ENCODE peak calls at places on chromosome 11, in eight cellular contexts. V, L, R, P, I, F, B and K are unnamed samples.
A peak's percentile ranks its signal among the peaks of the same experiment; 100 is the strongest.

GRCh38 chr11:94668240-94668793 is 99.8 kb upstream of the AMOTL1 start:
- DNase-seq in B (no peak), F (no peak), V (no peak), R (no peak), P (no peak), L (no peak), I (no peak), K (no peak)

GRCh38 chr11:2180347-2180746 is 8.7 kb upstream of the TH start:
- DNase-seq in I (no peak), L (no peak), V (no peak), P (no peak), R (no peak), B (no peak), F (no peak), K (no peak)

GRCh38 chr11:11476971-11477645 is 124.1 kb upstream of the CSNK2A3 start:
- DNase-seq in B (no peak), P (no peak), I (no peak), L (no peak), V (peak; percentile 66), R (no peak), F (no peak), K (no peak)

GRCh38 chr11:3167143-3168119 is 2.3 kb upstream of the OSBPL5 start:
- DNase-seq in F (no peak), R (no peak), I (no peak), B (no peak), P (no peak), L (no peak), V (no peak), K (no peak)

GRCh38 chr11:27468643-27469332 is 3.8 kb downstream of the LGR4 start:
- DNase-seq in V (no peak), L (no peak), R (no peak), P (no peak), I (no peak), F (no peak), B (no peak), K (no peak)

GRCh38 chr11:102240502-102240901 is 76.8 kb upstream of the BIRC3 start:
- DNase-seq in B (no peak), R (no peak), P (no peak), L (no peak), F (no peak), V (no peak), I (peak; percentile 53), K (no peak)

GRCh38 chr11:34948721-34949120 is 32.3 kb downstream of the PDHX start:
- DNase-seq in B (no peak), P (no peak), V (no peak), F (no peak), L (no peak), I (peak; percentile 41), R (no peak), K (no peak)

GRCh38 chr11:44260081-44260480 is 49.9 kb downstream of the ALX4 start:
- DNase-seq in F (no peak), R (no peak), L (no peak), P (no peak), I (no peak), V (no peak), B (no peak), K (no peak)

GRCh38 chr11:59802639-59803176 is 7.9 kb downstream of the MRPL16 start:
- DNase-seq in F (no peak), B (peak; percentile 16), P (no peak), L (peak; percentile 63), V (peak; percentile 77), R (no peak), I (peak; percentile 62), K (peak; percentile 52)

GRCh38 chr11:47106839-47107520 is 69.7 kb downstream of the ARFGAP2 start:
- DNase-seq in L (no peak), I (no peak), P (no peak), F (no peak), V (peak; percentile 76), R (no peak), B (no peak), K (no peak)

GRCh38 chr11:107598225-107599139 is 7.5 kb downstream of the ELMOD1 start:
- DNase-seq in R (no peak), B (no peak), P (peak; percentile 77), F (no peak), L (no peak), I (peak; percentile 53), V (peak; percentile 39), K (peak; percentile 49)

GRCh38 chr11:27207025-27207650 is 155.9 kb downstream of the CCDC34 start:
- DNase-seq in B (no peak), L (no peak), P (no peak), I (no peak), F (no peak), V (no peak), R (no peak), K (no peak)

GRCh38 chr11:37449146-37449545 is 851.1 kb upstream of the RAG2 start:
- DNase-seq in I (no peak), F (no peak), P (no peak), L (no peak), V (peak; percentile 61), B (no peak), R (no peak), K (peak; percentile 65)

GRCh38 chr11:6200975-6201374 is 2.0 kb downstream of the OR52W1 start:
- DNase-seq in B (no peak), F (peak; percentile 19), V (peak; percentile 58), L (no peak), P (no peak), I (no peak), R (no peak), K (no peak)

GRCh38 chr11:120336641-120337132 is 474 bp downstream of the ARHGEF12 start:
- DNase-seq in R (peak; percentile 18), P (no peak), V (peak; percentile 69), L (peak; percentile 16), B (peak; percentile 51), F (peak; percentile 63), I (peak; percentile 54), K (peak; percentile 67)

GRCh38 chr11:1736447-1736992 is 13.9 kb downstream of the IFITM10 start:
- DNase-seq in B (no peak), R (no peak), P (no peak), V (no peak), F (no peak), I (no peak), L (no peak), K (no peak)

GRCh38 chr11:28040384-28040783 is 67.6 kb downstream of the KIF18A start:
- DNase-seq in I (no peak), B (no peak), F (no peak), R (no peak), P (no peak), L (no peak), V (no peak), K (no peak)

GRCh38 chr11:77065878-77066228 is 918 bp upstream of the CAPN5 start:
- DNase-seq in F (no peak), B (peak; percentile 52), I (peak; percentile 65), R (no peak), L (no peak), V (peak; percentile 63), P (peak; percentile 43), K (peak; percentile 37)

GRCh38 chr11:68321293-68322030 is 9.1 kb downstream of the LRP5 start:
- DNase-seq in F (no peak), L (no peak), R (no peak), B (no peak), I (no peak), P (no peak), V (no peak), K (no peak)

GRCh38 chr11:83282084-83282716 is 4.0 kb downstream of the CCDC90B start:
- DNase-seq in V (no peak), R (no peak), B (no peak), L (no peak), F (no peak), I (peak; percentile 31), P (no peak), K (peak; percentile 18)

GRCh38 chr11:3737386-3737933 is 59.9 kb downstream of the NUP98 start:
- DNase-seq in B (no peak), I (no peak), V (no peak), P (no peak), R (no peak), L (no peak), F (no peak), K (no peak)

GRCh38 chr11:68127791-68128681 is 6.8 kb upstream of the CHKA start:
- DNase-seq in P (peak; percentile 98), L (no peak), F (peak; percentile 70), V (peak; percentile 79), B (peak; percentile 89), I (peak; percentile 61), R (no peak), K (peak; percentile 99)

GRCh38 chr11:31509412-31510345 is at the start of the genes ELP4 and IMMP1L:
- DNase-seq in I (peak; percentile 100), F (peak; percentile 92), L (peak; percentile 98), P (peak; percentile 99), R (peak; percentile 89), V (peak; percentile 99), B (peak; percentile 95), K (peak; percentile 99)

GRCh38 chr11:2994336-2994730 is 2.2 kb upstream of the NAP1L4 start:
- DNase-seq in V (no peak), L (no peak), P (no peak), F (no peak), B (no peak), I (no peak), R (no peak), K (no peak)

GRCh38 chr11:101127699-101128570 is 1.7 kb downstream of the PGR start:
- DNase-seq in F (peak; percentile 50), I (no peak), B (peak; percentile 54), P (peak; percentile 64), V (no peak), R (no peak), L (no peak), K (peak; percentile 46)

GRCh38 chr11:14424096-14424495 is 65.1 kb upstream of the RRAS2 start:
- DNase-seq in B (no peak), R (no peak), L (no peak), V (no peak), I (peak; percentile 52), P (no peak), F (no peak), K (peak; percentile 49)

GRCh38 chr11:61555051-61555969 is 25.6 kb downstream of the SYT7 start:
- DNase-seq in B (no peak), V (no peak), L (no peak), F (no peak), P (peak; percentile 59), R (no peak), I (no peak), K (no peak)

GRCh38 chr11:133927690-133928627 is 28.8 kb downstream of the IGSF9B start:
- DNase-seq in I (peak; percentile 90), R (no peak), B (peak; percentile 52), F (peak; percentile 67), P (peak; percentile 88), V (peak; percentile 85), L (peak; percentile 73), K (peak; percentile 80)

GRCh38 chr11:2376751-2377451 is at the start of gene CD81:
- DNase-seq in F (peak; percentile 68), B (peak; percentile 50), R (peak; percentile 46), L (peak; percentile 68), P (peak; percentile 54), V (peak; percentile 89), I (peak; percentile 84), K (no peak)

GRCh38 chr11:9139628-9140357 is 48.4 kb upstream of the SCUBE2 start:
- DNase-seq in B (no peak), L (no peak), V (peak; percentile 57), F (no peak), P (no peak), I (no peak), R (no peak), K (no peak)